ENCODE peak calls at places on chromosomes 11 and 22, in five cellular contexts. F, E, Q, Z and L are unnamed samples.

GRCh38 chr22:46991666-46992065 is 229.2 kb downstream of the TBC1D22A start:
- DNase-seq in F (no peak), E (no peak), Q (no peak), Z (no peak), L (no peak)

GRCh38 chr11:14973621-14974020 is 1.5 kb upstream of the CALCA start:
- DNase-seq in F (no peak), E (no peak), Q (peak), Z (no peak), L (no peak)

GRCh38 chr11:93542753-93543246 is 391 bp downstream of the SMCO4 start:
- DNase-seq in F (no peak), E (no peak), Q (peak), Z (no peak), L (no peak)

GRCh38 chr11:83865636-83866461 is 579.7 kb upstream of the CCDC90B start:
- DNase-seq in F (no peak), E (no peak), Q (no peak), Z (no peak), L (no peak)

GRCh38 chr11:1158681-1159525 is 1.1 kb downstream of the MUC5AC start:
- DNase-seq in F (no peak), E (no peak), Q (peak), Z (no peak), L (no peak)

GRCh38 chr11:118621071-118621815 is 13.8 kb downstream of the PHLDB1 start:
- DNase-seq in F (peak), E (no peak), Q (peak), Z (peak), L (peak)

GRCh38 chr11:61598886-61599868 is 18.3 kb upstream of the SYT7 start:
- DNase-seq in F (no peak), E (no peak), Q (no peak), Z (no peak), L (no peak)

GRCh38 chr11:125922156-125922555 is 17.8 kb downstream of the DDX25 start:
- DNase-seq in F (no peak), E (no peak), Q (no peak), Z (no peak), L (no peak)

GRCh38 chr22:44411226-44412135 is 86.6 kb downstream of the RTL6 start:
- DNase-seq in F (no peak), E (no peak), Q (peak), Z (no peak), L (no peak)

GRCh38 chr11:114115406-114116054 is 56.0 kb downstream of the ZBTB16 start:
- DNase-seq in F (no peak), E (no peak), Q (no peak), Z (no peak), L (no peak)

GRCh38 chr11:78063440-78064181 is at the start of gene THRSP:
- DNase-seq in F (no peak), E (no peak), Q (no peak), Z (no peak), L (no peak)

GRCh38 chr11:128299132-128299726 is 288.1 kb downstream of the ETS1 start:
- DNase-seq in F (no peak), E (no peak), Q (no peak), Z (no peak), L (no peak)

GRCh38 chr11:78973833-78974232 is 399.2 kb upstream of the NARS2 start:
- DNase-seq in F (no peak), E (no peak), Q (no peak), Z (no peak), L (no peak)

GRCh38 chr11:115886111-115886733 is 382.0 kb upstream of the CADM1 start:
- DNase-seq in F (no peak), E (no peak), Q (no peak), Z (no peak), L (no peak)

GRCh38 chr11:129557421-129557820 is 181.8 kb downstream of the BARX2 start:
- DNase-seq in F (no peak), E (no peak), Q (no peak), Z (no peak), L (no peak)

GRCh38 chr22:19674129-19674928 is 40.0 kb upstream of the SEPTIN5 start:
- DNase-seq in F (no peak), E (no peak), Q (no peak), Z (no peak), L (no peak)